ENCODE peak calls at places on chromosomes 6 and 20, in four cellular contexts. W is K562, J is HepG2, V is GM12878. K is an unnamed sample.
A peak's percentile ranks its signal among the peaks of the same experiment; 100 is the strongest.

GRCh38 chr20:9392892-9393857 is 121.2 kb upstream of the LAMP5 start:
- DNase-seq in W (peak; percentile 9), J (peak; percentile 31), V (no peak), K (peak; percentile 74)

GRCh38 chr6:16766043-16766521 is 4.8 kb upstream of the ATXN1 start:
- DNase-seq in W (no peak), J (no peak), V (no peak), K (no peak)

GRCh38 chr20:44683263-44684046 is 31.7 kb upstream of the CCN5 start:
- DNase-seq in W (peak; percentile 85), J (peak; percentile 63), V (peak; percentile 45), K (peak; percentile 76)

GRCh38 chr6:53103993-53104675 is 38.9 kb downstream of the FBXO9 start:
- DNase-seq in W (peak; percentile 15), J (peak; percentile 74), V (no peak), K (no peak)

GRCh38 chr6:91476000-91476399 is 889.1 kb upstream of the MAP3K7 start:
- DNase-seq in W (no peak), J (peak; percentile 7), V (no peak), K (peak; percentile 9)

GRCh38 chr20:23147647-23147963 is 61.5 kb upstream of the CD93 start:
- DNase-seq in W (no peak), J (no peak), V (no peak), K (no peak)

GRCh38 chr6:82588020-82588419 is 224.4 kb downstream of the TPBG start:
- DNase-seq in W (no peak), J (no peak), V (no peak), K (no peak)

GRCh38 chr20:10337291-10337690 is 96.7 kb downstream of the MKKS start:
- DNase-seq in W (no peak), J (no peak), V (no peak), K (no peak)

GRCh38 chr6:52352239-52353008 is 9.5 kb upstream of the PAQR8 start:
- DNase-seq in W (no peak), J (peak; percentile 98), V (peak; percentile 79), K (no peak)

GRCh38 chr20:1186367-1186991 is 1.7 kb upstream of the TMEM74B start:
- DNase-seq in W (no peak), J (peak; percentile 45), V (no peak), K (no peak)

DNA sequence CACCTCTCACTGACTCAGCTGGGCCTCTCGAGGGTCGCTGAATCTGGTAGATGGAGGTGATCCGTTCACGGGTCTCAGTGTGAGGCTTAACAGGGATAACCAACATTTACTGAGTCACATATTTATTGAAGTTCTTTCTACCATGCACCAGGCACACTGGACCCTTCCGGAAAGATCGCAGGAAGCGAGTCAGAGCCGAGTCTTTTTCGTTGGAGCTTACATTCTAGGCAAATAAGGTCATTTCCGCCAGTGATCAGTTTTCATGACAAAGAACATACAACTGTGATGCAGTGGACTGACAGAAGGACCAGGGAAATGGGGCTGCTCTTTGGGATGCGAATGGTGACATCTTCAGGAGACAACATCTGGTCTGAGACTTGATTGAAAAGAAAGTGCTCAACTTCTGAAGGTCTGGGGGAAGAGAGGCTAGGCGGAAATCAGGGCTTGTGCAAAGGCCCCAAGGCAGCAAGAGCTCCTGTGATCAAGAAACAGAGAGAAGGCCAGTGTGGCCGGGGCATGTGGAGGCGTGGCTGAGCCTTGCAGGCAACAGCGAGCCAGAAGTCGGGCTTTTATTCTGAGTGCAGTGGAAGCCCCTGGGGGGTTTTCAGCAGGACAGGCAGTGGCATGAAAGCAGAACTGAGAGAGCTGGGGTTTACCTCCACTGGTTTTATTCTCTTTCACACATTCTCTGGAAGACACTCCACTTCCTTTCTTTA is 56.7 kb downstream of the APCDD1L start:
- DNase-seq in W (no peak), J (no peak), V (peak; percentile 89), K (no peak)
- TF ChIP-seq FOXK2 in W (no peak), J (no peak), V (no peak), K (no peak)

GRCh38 chr20:35467339-35468224 is 12.2 kb downstream of the CEP250 start:
- DNase-seq in W (no peak), J (peak; percentile 91), V (no peak), K (no peak)

GRCh38 chr20:35472209-35472608 is 16.8 kb downstream of the CEP250 start:
- DNase-seq in W (no peak), J (no peak), V (no peak), K (no peak)

GRCh38 chr20:35465976-35466375 is 10.6 kb downstream of the CEP250 start:
- DNase-seq in W (no peak), J (no peak), V (no peak), K (no peak)

GRCh38 chr20:35466856-35467255 is 11.5 kb downstream of the CEP250 start:
- DNase-seq in W (no peak), J (no peak), V (no peak), K (no peak)

GRCh38 chr20:35468671-35469334 is 13.4 kb downstream of the CEP250 start:
- DNase-seq in W (no peak), J (peak; percentile 87), V (no peak), K (no peak)
- TF ChIP-seq FOXK2 in W (no peak), J (no peak), V (no peak), K (no peak)

GRCh38 chr6:118710616-118711015 is 59.2 kb upstream of the CEP85L start:
- DNase-seq in W (no peak), J (no peak), V (no peak), K (no peak)

GRCh38 chr6:118708736-118709135 is 57.3 kb upstream of the CEP85L start:
- DNase-seq in W (no peak), J (no peak), V (no peak), K (no peak)

GRCh38 chr6:118712955-118713354 is 61.6 kb upstream of the CEP85L start:
- DNase-seq in W (no peak), J (no peak), V (no peak), K (no peak)

GRCh38 chr6:118708055-118708454 is 56.7 kb upstream of the CEP85L start:
- DNase-seq in W (no peak), J (no peak), V (no peak), K (no peak)

DNA sequence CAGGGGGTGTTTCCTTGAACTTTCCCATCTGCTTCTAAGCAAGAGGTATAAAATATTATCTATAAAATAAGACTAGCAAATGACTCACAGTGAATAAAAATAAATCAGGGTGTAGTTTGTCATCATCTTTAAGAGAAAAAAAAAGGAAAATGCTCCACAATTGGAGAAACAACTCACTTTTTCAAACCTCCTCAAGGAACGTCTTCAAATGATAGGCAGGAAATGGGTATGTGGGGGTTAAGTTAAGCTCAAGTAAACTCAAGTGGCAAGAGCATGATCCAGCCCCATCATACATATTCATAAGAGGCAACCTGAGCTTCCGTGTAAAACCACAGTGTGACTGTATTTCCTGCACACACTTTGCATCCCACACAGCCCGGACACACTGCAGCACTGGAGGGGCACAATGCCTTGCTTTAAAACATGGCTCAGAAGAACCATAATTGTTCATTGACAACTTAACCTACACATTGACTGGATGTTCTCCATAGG is 58.5 kb upstream of the CEP85L start:
- DNase-seq in W (peak; percentile 39), J (no peak), V (peak; percentile 85), K (no peak)
- TF ChIP-seq FOXK2 in W (peak; percentile 42), J (no peak), V (no peak), K (no peak)

DNA sequence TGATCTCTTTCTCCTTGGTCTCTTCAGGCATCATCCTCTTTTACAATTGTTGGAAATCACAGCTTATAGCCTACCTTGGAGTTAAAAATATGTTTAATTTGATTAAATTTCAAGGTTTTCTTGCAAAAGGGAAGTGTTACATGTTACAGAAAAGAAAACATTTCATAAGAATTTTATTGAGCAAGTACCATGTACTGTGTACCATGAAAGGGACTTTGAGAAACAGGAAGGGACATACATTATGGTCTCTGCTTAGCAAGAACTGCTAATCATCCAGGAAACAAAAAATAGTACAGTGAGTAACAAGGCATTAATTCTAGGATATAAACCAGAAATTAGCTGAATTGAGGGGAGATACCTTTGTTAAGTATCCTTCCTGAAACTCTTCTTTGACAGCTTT is 145.3 kb upstream of the SPACA1 start:
- DNase-seq in W (no peak), J (no peak), V (no peak), K (no peak)
- TF ChIP-seq FOXK2 in W (no peak), J (no peak), V (no peak), K (no peak)

GRCh38 chr6:10262505-10262904 is 152.4 kb downstream of the TFAP2A start:
- DNase-seq in W (no peak), J (no peak), V (no peak), K (no peak)
- TF ChIP-seq FOXK2 in W (no peak), J (no peak), V (no peak), K (no peak)

DNA sequence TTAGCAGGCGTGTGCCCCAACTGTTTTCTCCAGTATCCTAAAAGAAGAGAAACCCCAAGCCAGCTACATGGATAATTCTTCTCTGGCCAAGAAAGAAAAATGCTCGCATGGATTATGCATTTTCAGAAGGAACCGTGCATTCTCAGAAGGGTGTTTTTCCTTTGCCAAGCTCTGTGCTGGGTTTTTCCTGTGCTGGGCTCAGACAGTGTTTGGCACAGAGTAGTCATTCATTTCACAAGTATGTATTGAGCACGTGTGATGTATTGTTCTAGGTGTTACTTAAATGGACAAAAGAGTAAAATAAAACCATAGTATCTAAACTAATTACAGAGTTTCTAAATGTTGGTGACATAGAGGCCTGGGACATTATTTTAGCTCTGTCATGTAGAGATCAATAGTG is 62.7 kb upstream of the ZNF133 start:
- DNase-seq in W (no peak), J (no peak), V (no peak), K (no peak)
- TF ChIP-seq FOXK2 in W (no peak), J (no peak), V (no peak), K (no peak)